ENCODE peak calls at places on chromosomes 6 and 20, in nine cellular contexts. One of them, this sample, is unnamed.

GRCh38 chr6:89371849-89372505 is 19.5 kb upstream of the UBE2J1 start:
- DNase-seq in tibial nerve: peak; percentile 37
- DNase-seq in BJ: no peak
- DNase-seq in spleen: peak; percentile 94
- DNase-seq in SK-N-SH: peak; percentile 74
- DNase-seq in transverse colon: peak; percentile 85
- DNase-seq in GM12865: peak; percentile 91
- DNase-seq in lung: peak; percentile 82
- DNase-seq in AG10803: peak; percentile 53
- DNase-seq in this sample: no peak

GRCh38 chr6:71621918-71622519 is 264.3 kb upstream of the RIMS1 start:
- DNase-seq in tibial nerve: no peak
- DNase-seq in BJ: no peak
- DNase-seq in spleen: no peak
- DNase-seq in SK-N-SH: peak; percentile 12
- DNase-seq in transverse colon: no peak
- DNase-seq in GM12865: peak; percentile 1
- DNase-seq in lung: no peak
- DNase-seq in AG10803: peak; percentile 30
- DNase-seq in this sample: no peak

GRCh38 chr20:45833883-45834796 is 541 bp downstream of the SNX21 start:
- DNase-seq in tibial nerve: peak; percentile 62
- DNase-seq in BJ: no peak
- DNase-seq in spleen: peak; percentile 90
- DNase-seq in SK-N-SH: peak; percentile 98
- DNase-seq in transverse colon: peak; percentile 75
- DNase-seq in GM12865: peak; percentile 43
- DNase-seq in lung: peak; percentile 63
- DNase-seq in AG10803: peak; percentile 63
- DNase-seq in this sample: no peak

GRCh38 chr20:60088236-60088635 is 130.0 kb downstream of the CDH26 start:
- DNase-seq in tibial nerve: no peak
- DNase-seq in BJ: no peak
- DNase-seq in spleen: no peak
- DNase-seq in SK-N-SH: no peak
- DNase-seq in transverse colon: no peak
- DNase-seq in GM12865: no peak
- DNase-seq in lung: no peak
- DNase-seq in AG10803: no peak
- DNase-seq in this sample: no peak

GRCh38 chr6:49468042-49468441 is 4.9 kb downstream of the CENPQ start:
- DNase-seq in tibial nerve: no peak
- DNase-seq in BJ: no peak
- DNase-seq in spleen: no peak
- DNase-seq in SK-N-SH: no peak
- DNase-seq in transverse colon: no peak
- DNase-seq in GM12865: no peak
- DNase-seq in lung: no peak
- DNase-seq in AG10803: no peak
- DNase-seq in this sample: no peak

GRCh38 chr6:137399949-137400443 is 94.2 kb downstream of the OLIG3 start:
- DNase-seq in tibial nerve: no peak
- DNase-seq in BJ: no peak
- DNase-seq in spleen: no peak
- DNase-seq in SK-N-SH: no peak
- DNase-seq in transverse colon: no peak
- DNase-seq in GM12865: peak; percentile 53
- DNase-seq in lung: no peak
- DNase-seq in AG10803: no peak
- DNase-seq in this sample: no peak

GRCh38 chr6:51163843-51164529 is 345.3 kb downstream of the TFAP2B start:
- DNase-seq in tibial nerve: no peak
- DNase-seq in BJ: no peak
- DNase-seq in spleen: no peak
- DNase-seq in SK-N-SH: no peak
- DNase-seq in transverse colon: no peak
- DNase-seq in GM12865: no peak
- DNase-seq in lung: no peak
- DNase-seq in AG10803: no peak
- DNase-seq in this sample: no peak

GRCh38 chr6:31356946-31357466 is at the start of gene HLA-B:
- DNase-seq in tibial nerve: peak; percentile 81
- DNase-seq in BJ: peak; percentile 49
- DNase-seq in spleen: peak; percentile 92
- DNase-seq in SK-N-SH: peak; percentile 62
- DNase-seq in transverse colon: peak; percentile 89
- DNase-seq in GM12865: peak; percentile 95
- DNase-seq in lung: peak; percentile 86
- DNase-seq in AG10803: peak; percentile 81
- DNase-seq in this sample: peak; percentile 39

GRCh38 chr6:6753301-6753700 is 164.8 kb downstream of the LY86 start:
- DNase-seq in tibial nerve: no peak
- DNase-seq in BJ: no peak
- DNase-seq in spleen: no peak
- DNase-seq in SK-N-SH: no peak
- DNase-seq in transverse colon: peak; percentile 54
- DNase-seq in GM12865: no peak
- DNase-seq in lung: no peak
- DNase-seq in AG10803: no peak
- DNase-seq in this sample: no peak

GRCh38 chr6:6751197-6751596 is 162.7 kb downstream of the LY86 start:
- DNase-seq in tibial nerve: no peak
- DNase-seq in BJ: no peak
- DNase-seq in spleen: no peak
- DNase-seq in SK-N-SH: no peak
- DNase-seq in transverse colon: peak; percentile 44
- DNase-seq in GM12865: no peak
- DNase-seq in lung: no peak
- DNase-seq in AG10803: no peak
- DNase-seq in this sample: no peak

GRCh38 chr6:6749791-6750434 is 161.4 kb downstream of the LY86 start:
- DNase-seq in tibial nerve: peak; percentile 16
- DNase-seq in BJ: peak; percentile 43
- DNase-seq in spleen: no peak
- DNase-seq in SK-N-SH: no peak
- DNase-seq in transverse colon: peak; percentile 72
- DNase-seq in GM12865: no peak
- DNase-seq in lung: peak; percentile 66
- DNase-seq in AG10803: peak; percentile 74
- DNase-seq in this sample: no peak

GRCh38 chr6:6752129-6752528 is 163.6 kb downstream of the LY86 start:
- DNase-seq in tibial nerve: no peak
- DNase-seq in BJ: no peak
- DNase-seq in spleen: no peak
- DNase-seq in SK-N-SH: no peak
- DNase-seq in transverse colon: peak; percentile 30
- DNase-seq in GM12865: no peak
- DNase-seq in lung: no peak
- DNase-seq in AG10803: peak; percentile 66
- DNase-seq in this sample: peak; percentile 59

DNA sequence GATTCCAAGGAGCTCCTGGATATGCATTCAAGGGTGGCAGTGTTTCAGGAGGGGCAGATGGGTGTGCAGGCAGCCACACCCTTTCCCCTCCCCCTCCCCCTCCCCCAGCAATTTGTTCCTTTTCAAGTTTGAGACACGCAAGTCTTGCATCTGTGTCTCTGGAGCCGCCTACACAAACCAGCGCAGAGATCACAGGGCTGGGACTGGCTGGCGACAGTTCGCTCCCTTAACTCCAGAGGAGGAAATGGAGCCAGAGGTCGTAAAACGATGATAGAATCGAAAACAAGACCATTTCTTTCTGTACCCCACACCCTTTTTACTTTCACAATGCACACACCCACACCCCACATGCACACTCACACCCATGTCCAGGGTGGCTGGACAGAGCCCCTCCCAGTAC is 163.1 kb downstream of the LY86 start:
- DNase-seq in tibial nerve: no peak
- DNase-seq in BJ: no peak
- DNase-seq in spleen: no peak
- DNase-seq in SK-N-SH: no peak
- DNase-seq in transverse colon: peak; percentile 84
- DNase-seq in GM12865: peak; percentile 41
- DNase-seq in lung: no peak
- DNase-seq in AG10803: no peak
- DNase-seq in this sample: no peak
- H3K4me3 ChIP-seq in tibial nerve: no peak overlapping the region
- H3K4me3 ChIP-seq in BJ: no peak overlapping the region
- H3K4me3 ChIP-seq in spleen: no peak overlapping the region
- H3K4me3 ChIP-seq in SK-N-SH: no peak overlapping the region
- H3K4me3 ChIP-seq in transverse colon: no peak overlapping the region
- H3K4me3 ChIP-seq in GM12865: no peak overlapping the region
- H3K4me3 ChIP-seq in lung: no peak overlapping the region
- H3K4me3 ChIP-seq in AG10803: no peak overlapping the region
- H3K4me3 ChIP-seq in this sample: no peak overlapping the region

DNA sequence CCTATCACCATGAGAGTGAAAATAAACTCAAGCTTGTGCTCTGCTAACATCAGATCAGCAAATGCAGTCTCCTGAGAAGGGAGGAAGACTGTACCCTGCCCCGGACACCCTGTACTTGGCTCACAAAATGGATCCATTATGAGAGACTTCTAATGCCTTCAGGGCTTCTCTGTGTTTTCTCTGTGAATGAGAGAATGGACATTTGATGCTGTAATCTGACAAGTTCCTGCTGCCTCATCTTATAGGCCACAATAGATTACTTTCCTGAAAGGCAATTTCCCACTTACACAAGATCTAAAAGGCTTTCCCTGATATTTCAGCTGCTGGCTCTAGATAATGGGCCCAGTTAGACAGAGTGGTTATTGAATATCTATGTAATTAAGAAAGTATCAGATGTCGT is 117.2 kb downstream of the OTOR start:
- DNase-seq in tibial nerve: no peak
- DNase-seq in BJ: no peak
- DNase-seq in spleen: no peak
- DNase-seq in SK-N-SH: peak; percentile 9
- DNase-seq in transverse colon: no peak
- DNase-seq in GM12865: no peak
- DNase-seq in lung: no peak
- DNase-seq in AG10803: no peak
- DNase-seq in this sample: no peak
- TF ChIP-seq CTCF in tibial nerve: no peak
- TF ChIP-seq CTCF in BJ: no peak
- TF ChIP-seq CTCF in spleen: no peak
- TF ChIP-seq CTCF in SK-N-SH: no peak
- TF ChIP-seq CTCF in transverse colon: no peak
- TF ChIP-seq CTCF in GM12865: no peak
- TF ChIP-seq CTCF in lung: no peak
- TF ChIP-seq CTCF in AG10803: no peak
- TF ChIP-seq CTCF in this sample: no peak

GRCh38 chr6:100445512-100445911 is 19.2 kb downstream of the SIM1 start:
- DNase-seq in tibial nerve: no peak
- DNase-seq in BJ: no peak
- DNase-seq in spleen: no peak
- DNase-seq in SK-N-SH: no peak
- DNase-seq in transverse colon: no peak
- DNase-seq in GM12865: no peak
- DNase-seq in lung: no peak
- DNase-seq in AG10803: no peak
- DNase-seq in this sample: no peak

GRCh38 chr6:100446922-100447899 is 17.5 kb downstream of the SIM1 start:
- DNase-seq in tibial nerve: no peak
- DNase-seq in BJ: no peak
- DNase-seq in spleen: no peak
- DNase-seq in SK-N-SH: no peak
- DNase-seq in transverse colon: no peak
- DNase-seq in GM12865: no peak
- DNase-seq in lung: no peak
- DNase-seq in AG10803: no peak
- DNase-seq in this sample: no peak

GRCh38 chr6:100449239-100449691 is 15.5 kb downstream of the SIM1 start:
- DNase-seq in tibial nerve: no peak
- DNase-seq in BJ: no peak
- DNase-seq in spleen: no peak
- DNase-seq in SK-N-SH: no peak
- DNase-seq in transverse colon: no peak
- DNase-seq in GM12865: no peak
- DNase-seq in lung: no peak
- DNase-seq in AG10803: no peak
- DNase-seq in this sample: no peak

GRCh38 chr6:100447900-100448700 is 16.6 kb downstream of the SIM1 start:
- DNase-seq in tibial nerve: no peak
- DNase-seq in BJ: no peak
- DNase-seq in spleen: no peak
- DNase-seq in SK-N-SH: no peak
- DNase-seq in transverse colon: no peak
- DNase-seq in GM12865: no peak
- DNase-seq in lung: no peak
- DNase-seq in AG10803: no peak
- DNase-seq in this sample: no peak

DNA sequence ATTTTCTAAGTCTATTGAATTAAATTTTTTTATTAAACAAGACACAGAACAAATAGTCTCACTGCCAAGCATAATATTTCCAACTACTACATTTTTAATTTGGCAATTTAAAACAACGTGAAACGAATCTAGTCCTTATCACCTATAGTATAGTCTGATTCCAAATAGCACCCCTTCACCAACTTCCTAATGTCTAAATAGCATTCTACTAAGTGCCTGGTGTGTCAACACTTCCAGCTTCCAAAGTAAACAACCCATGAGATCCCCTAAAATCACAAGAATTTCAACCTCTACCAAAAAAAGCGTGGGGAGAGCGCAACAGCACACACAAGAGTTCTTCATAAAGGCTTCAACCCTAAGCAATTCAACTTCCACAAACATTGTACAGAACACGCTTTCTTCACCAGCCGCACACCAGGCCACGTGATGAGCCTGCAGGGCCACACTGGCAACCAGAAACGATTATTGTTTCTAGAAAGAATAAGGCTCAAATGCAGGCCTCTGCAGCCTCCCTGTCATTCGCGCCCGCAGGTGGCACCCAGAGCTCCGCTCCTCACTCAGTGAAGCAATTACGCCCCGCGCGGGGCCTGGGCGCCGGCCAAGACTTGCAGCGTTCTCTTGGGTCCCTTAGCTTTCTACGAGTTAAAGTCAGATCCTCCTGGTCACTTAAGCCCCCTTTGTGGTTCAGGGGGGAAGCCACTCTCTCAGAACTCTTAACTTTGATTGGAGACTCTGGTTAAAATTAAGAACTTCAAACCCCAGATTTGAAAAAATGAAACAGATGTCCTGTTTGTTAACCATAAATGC is 18.4 kb downstream of the SIM1 start:
- DNase-seq in tibial nerve: no peak
- DNase-seq in BJ: no peak
- DNase-seq in spleen: no peak
- DNase-seq in SK-N-SH: no peak
- DNase-seq in transverse colon: no peak
- DNase-seq in GM12865: no peak
- DNase-seq in lung: no peak
- DNase-seq in AG10803: no peak
- DNase-seq in this sample: no peak
- H3K4me3 ChIP-seq in tibial nerve: no peak overlapping the region
- H3K4me3 ChIP-seq in BJ: peak overlapping the region; percentile 39
- H3K4me3 ChIP-seq in spleen: no peak overlapping the region
- H3K4me3 ChIP-seq in SK-N-SH: no peak overlapping the region
- H3K4me3 ChIP-seq in transverse colon: peak overlapping the region; percentile 7
- H3K4me3 ChIP-seq in GM12865: no peak overlapping the region
- H3K4me3 ChIP-seq in lung: no peak overlapping the region
- H3K4me3 ChIP-seq in AG10803: no peak overlapping the region
- H3K4me3 ChIP-seq in this sample: peak overlapping the region; percentile 3

DNA sequence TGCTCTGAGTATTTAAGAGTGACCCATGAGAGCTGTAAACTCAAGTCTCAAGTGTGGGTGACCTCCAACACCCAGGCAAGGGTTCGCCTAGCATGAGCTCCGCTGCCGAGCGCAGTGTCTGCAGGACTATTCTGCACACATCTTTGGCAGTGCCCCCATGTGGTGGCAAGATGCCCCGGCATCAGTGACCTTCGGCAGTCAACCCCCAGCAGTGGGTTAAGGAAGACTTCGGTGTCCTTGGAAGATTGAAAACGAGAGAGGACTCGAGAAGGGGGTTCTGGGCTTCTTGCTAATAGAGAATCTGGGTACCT is 43.1 kb downstream of the RBM38 start:
- DNase-seq in tibial nerve: no peak
- DNase-seq in BJ: no peak
- DNase-seq in spleen: peak; percentile 85
- DNase-seq in SK-N-SH: no peak
- DNase-seq in transverse colon: no peak
- DNase-seq in GM12865: peak; percentile 22
- DNase-seq in lung: no peak
- DNase-seq in AG10803: no peak
- DNase-seq in this sample: no peak
- TF ChIP-seq CTCF in tibial nerve: no peak
- TF ChIP-seq CTCF in BJ: peak; percentile 8
- TF ChIP-seq CTCF in spleen: no peak
- TF ChIP-seq CTCF in SK-N-SH: no peak
- TF ChIP-seq CTCF in transverse colon: no peak
- TF ChIP-seq CTCF in GM12865: peak; percentile 1
- TF ChIP-seq CTCF in lung: no peak
- TF ChIP-seq CTCF in AG10803: no peak
- TF ChIP-seq CTCF in this sample: peak; percentile 39